ENCODE peak calls at places on chromosomes 5 and 9, in eight cellular contexts. One of them, this sample, is unnamed.

GRCh38 chr5:68114641-68115040 is 100.9 kb upstream of the PIK3R1 start:
- DNase-seq in MM.1S: no peak
- DNase-seq in neural progenitor cell: no peak
- DNase-seq in transverse colon: no peak
- DNase-seq in A673: no peak
- DNase-seq in cardiac muscle cell: peak; percentile 91
- DNase-seq in upper lobe of left lung: no peak
- DNase-seq in lower lobe of right lung: no peak
- DNase-seq in this sample: no peak

GRCh38 chr5:155402927-155403645 is 389.5 kb downstream of the KIF4B start:
- DNase-seq in MM.1S: no peak
- DNase-seq in neural progenitor cell: no peak
- DNase-seq in transverse colon: no peak
- DNase-seq in A673: no peak
- DNase-seq in cardiac muscle cell: no peak
- DNase-seq in upper lobe of left lung: no peak
- DNase-seq in lower lobe of right lung: no peak
- DNase-seq in this sample: no peak

GRCh38 chr9:125509476-125509875 is 197.5 kb downstream of the MAPKAP1 start:
- DNase-seq in MM.1S: no peak
- DNase-seq in neural progenitor cell: no peak
- DNase-seq in transverse colon: no peak
- DNase-seq in A673: no peak
- DNase-seq in cardiac muscle cell: peak; percentile 66
- DNase-seq in upper lobe of left lung: no peak
- DNase-seq in lower lobe of right lung: no peak
- DNase-seq in this sample: no peak

GRCh38 chr9:117414220-117414905 is 494 bp downstream of the ASTN2 start:
- DNase-seq in MM.1S: peak; percentile 20
- DNase-seq in neural progenitor cell: peak; percentile 76
- DNase-seq in transverse colon: no peak
- DNase-seq in A673: no peak
- DNase-seq in cardiac muscle cell: peak; percentile 12
- DNase-seq in upper lobe of left lung: peak; percentile 85
- DNase-seq in lower lobe of right lung: no peak
- DNase-seq in this sample: peak; percentile 27

GRCh38 chr5:35313296-35313695 is 83.0 kb upstream of the PRLR start:
- DNase-seq in MM.1S: no peak
- DNase-seq in neural progenitor cell: no peak
- DNase-seq in transverse colon: no peak
- DNase-seq in A673: no peak
- DNase-seq in cardiac muscle cell: peak; percentile 87
- DNase-seq in upper lobe of left lung: no peak
- DNase-seq in lower lobe of right lung: no peak
- DNase-seq in this sample: no peak

GRCh38 chr9:106799146-106799545 is 63.8 kb upstream of the ZNF462 start:
- DNase-seq in MM.1S: no peak
- DNase-seq in neural progenitor cell: no peak
- DNase-seq in transverse colon: no peak
- DNase-seq in A673: peak; percentile 6
- DNase-seq in cardiac muscle cell: peak; percentile 87
- DNase-seq in upper lobe of left lung: no peak
- DNase-seq in lower lobe of right lung: no peak
- DNase-seq in this sample: no peak

GRCh38 chr5:55568629-55569512 is 34.1 kb upstream of the PLPP1 start:
- DNase-seq in MM.1S: no peak
- DNase-seq in neural progenitor cell: peak; percentile 62
- DNase-seq in transverse colon: no peak
- DNase-seq in A673: no peak
- DNase-seq in cardiac muscle cell: no peak
- DNase-seq in upper lobe of left lung: no peak
- DNase-seq in lower lobe of right lung: no peak
- DNase-seq in this sample: no peak

GRCh38 chr9:101418518-101419111 is 17.0 kb downstream of the ALDOB start:
- DNase-seq in MM.1S: no peak
- DNase-seq in neural progenitor cell: no peak
- DNase-seq in transverse colon: no peak
- DNase-seq in A673: no peak
- DNase-seq in cardiac muscle cell: no peak
- DNase-seq in upper lobe of left lung: no peak
- DNase-seq in lower lobe of right lung: no peak
- DNase-seq in this sample: no peak

GRCh38 chr5:7815757-7816534 is 35.0 kb downstream of the CFAP90 start:
- DNase-seq in MM.1S: peak; percentile 66
- DNase-seq in neural progenitor cell: peak; percentile 92
- DNase-seq in transverse colon: peak; percentile 74
- DNase-seq in A673: peak; percentile 76
- DNase-seq in cardiac muscle cell: peak; percentile 81
- DNase-seq in upper lobe of left lung: peak; percentile 87
- DNase-seq in lower lobe of right lung: peak; percentile 86
- DNase-seq in this sample: peak; percentile 87

GRCh38 chr9:92426501-92426900 is 2.2 kb upstream of the OMD start:
- DNase-seq in MM.1S: no peak
- DNase-seq in neural progenitor cell: no peak
- DNase-seq in transverse colon: no peak
- DNase-seq in A673: no peak
- DNase-seq in cardiac muscle cell: no peak
- DNase-seq in upper lobe of left lung: no peak
- DNase-seq in lower lobe of right lung: no peak
- DNase-seq in this sample: no peak

GRCh38 chr5:53013857-53014256 is 24.7 kb downstream of the ITGA2 start:
- DNase-seq in MM.1S: no peak
- DNase-seq in neural progenitor cell: no peak
- DNase-seq in transverse colon: no peak
- DNase-seq in A673: no peak
- DNase-seq in cardiac muscle cell: no peak
- DNase-seq in upper lobe of left lung: no peak
- DNase-seq in lower lobe of right lung: no peak
- DNase-seq in this sample: no peak
- H3K9me3 ChIP-seq in MM.1S: no peaks in the 10 kb centered on the region
- H3K9me3 ChIP-seq in neural progenitor cell: no peaks in the 10 kb centered on the region
- H3K9me3 ChIP-seq in transverse colon: no peaks in the 10 kb centered on the region
- H3K9me3 ChIP-seq in A673: no peaks in the 10 kb centered on the region
- H3K9me3 ChIP-seq in cardiac muscle cell: no peaks in the 10 kb centered on the region
- H3K9me3 ChIP-seq in upper lobe of left lung: no peaks in the 10 kb centered on the region
- H3K9me3 ChIP-seq in lower lobe of right lung: no peaks in the 10 kb centered on the region
- H3K9me3 ChIP-seq in this sample: no peaks in the 10 kb centered on the region

DNA sequence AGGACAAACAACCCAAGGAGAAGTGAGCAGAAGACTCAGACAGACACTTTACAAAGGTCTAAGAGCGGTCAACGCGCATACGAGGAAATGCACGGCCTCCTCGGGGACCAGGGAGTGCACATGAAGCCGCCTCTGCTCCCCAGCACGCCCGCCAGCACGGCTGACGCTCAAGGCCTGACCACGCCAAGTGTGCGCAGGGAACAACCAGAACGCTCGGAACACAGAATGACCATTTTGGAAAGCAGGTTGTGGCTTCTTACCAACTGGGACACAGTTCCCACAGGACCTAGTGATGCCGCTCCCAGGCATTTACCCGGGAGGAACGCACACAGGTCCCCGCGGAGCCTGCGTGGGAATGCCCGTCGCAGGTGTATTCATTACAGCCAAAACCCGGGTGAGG is 191.5 kb upstream of the PPP1R26 start:
- DNase-seq in MM.1S: no peak
- DNase-seq in neural progenitor cell: no peak
- DNase-seq in transverse colon: no peak
- DNase-seq in A673: no peak
- DNase-seq in cardiac muscle cell: no peak
- DNase-seq in upper lobe of left lung: no peak
- DNase-seq in lower lobe of right lung: no peak
- DNase-seq in this sample: no peak
- H3K27ac ChIP-seq in MM.1S: no peak overlapping the region
- H3K27ac ChIP-seq in neural progenitor cell: no peak overlapping the region
- H3K27ac ChIP-seq in transverse colon: no peak overlapping the region
- H3K27ac ChIP-seq in A673: no peak overlapping the region
- H3K27ac ChIP-seq in cardiac muscle cell: no peak overlapping the region
- H3K27ac ChIP-seq in upper lobe of left lung: no peak overlapping the region
- H3K27ac ChIP-seq in lower lobe of right lung: no peak overlapping the region
- H3K27ac ChIP-seq in this sample: no peak overlapping the region

GRCh38 chr9:75185585-75186170 is 97.4 kb downstream of the OSTF1 start:
- DNase-seq in MM.1S: peak; percentile 57
- DNase-seq in neural progenitor cell: peak; percentile 51
- DNase-seq in transverse colon: peak; percentile 63
- DNase-seq in A673: peak; percentile 58
- DNase-seq in cardiac muscle cell: peak; percentile 56
- DNase-seq in upper lobe of left lung: no peak
- DNase-seq in lower lobe of right lung: peak; percentile 54
- DNase-seq in this sample: peak; percentile 50
- TF ChIP-seq CTCF in MM.1S: peak; percentile 82
- TF ChIP-seq CTCF in neural progenitor cell: peak; percentile 73
- TF ChIP-seq CTCF in transverse colon: peak; percentile 50
- TF ChIP-seq CTCF in A673: peak; percentile 77
- TF ChIP-seq CTCF in cardiac muscle cell: peak; percentile 81
- TF ChIP-seq CTCF in upper lobe of left lung: peak; percentile 49
- TF ChIP-seq CTCF in lower lobe of right lung: peak; percentile 51
- TF ChIP-seq CTCF in this sample: no peak

GRCh38 chr9:65432051-65432450 is 147.0 kb upstream of the FOXD4L5 start:
- DNase-seq in MM.1S: no peak
- DNase-seq in neural progenitor cell: no peak
- DNase-seq in transverse colon: no peak
- DNase-seq in A673: no peak
- DNase-seq in cardiac muscle cell: no peak
- DNase-seq in upper lobe of left lung: no peak
- DNase-seq in lower lobe of right lung: no peak
- DNase-seq in this sample: no peak

GRCh38 chr9:65435464-65435863 is 150.5 kb upstream of the FOXD4L5 start:
- DNase-seq in MM.1S: no peak
- DNase-seq in neural progenitor cell: no peak
- DNase-seq in transverse colon: no peak
- DNase-seq in A673: no peak
- DNase-seq in cardiac muscle cell: no peak
- DNase-seq in upper lobe of left lung: no peak
- DNase-seq in lower lobe of right lung: no peak
- DNase-seq in this sample: no peak

GRCh38 chr9:65437724-65438123 is 152.7 kb upstream of the FOXD4L5 start:
- DNase-seq in MM.1S: no peak
- DNase-seq in neural progenitor cell: no peak
- DNase-seq in transverse colon: no peak
- DNase-seq in A673: no peak
- DNase-seq in cardiac muscle cell: no peak
- DNase-seq in upper lobe of left lung: no peak
- DNase-seq in lower lobe of right lung: no peak
- DNase-seq in this sample: no peak

GRCh38 chr9:65430221-65430620 is 145.2 kb upstream of the FOXD4L5 start:
- DNase-seq in MM.1S: no peak
- DNase-seq in neural progenitor cell: no peak
- DNase-seq in transverse colon: no peak
- DNase-seq in A673: no peak
- DNase-seq in cardiac muscle cell: no peak
- DNase-seq in upper lobe of left lung: no peak
- DNase-seq in lower lobe of right lung: no peak
- DNase-seq in this sample: no peak

DNA sequence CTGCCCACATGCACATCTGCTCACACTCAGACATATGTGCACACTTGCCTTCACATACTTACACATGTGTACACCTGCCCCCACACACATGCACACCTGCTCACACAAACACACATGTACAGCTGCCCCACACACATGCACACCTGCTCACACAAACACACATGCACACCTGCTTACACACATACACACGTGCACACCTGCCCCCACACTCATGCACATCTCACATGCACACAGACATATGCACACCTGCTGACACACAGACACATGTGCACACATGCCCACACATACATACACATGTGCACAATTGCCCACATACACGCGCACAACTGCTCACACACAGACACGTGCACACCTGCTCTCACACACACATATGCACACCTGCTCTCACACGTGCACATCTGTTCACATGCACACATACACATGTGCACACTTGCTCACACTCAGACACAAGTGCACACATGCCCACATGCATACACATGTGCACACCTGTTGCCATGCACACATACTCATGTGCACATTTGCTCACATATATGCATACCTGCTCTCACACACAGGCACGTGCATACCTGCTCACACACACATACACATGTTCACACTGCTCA is 147.8 kb upstream of the FOXD4L5 start:
- DNase-seq in MM.1S: no peak
- DNase-seq in neural progenitor cell: no peak
- DNase-seq in transverse colon: no peak
- DNase-seq in A673: no peak
- DNase-seq in cardiac muscle cell: no peak
- DNase-seq in upper lobe of left lung: no peak
- DNase-seq in lower lobe of right lung: no peak
- DNase-seq in this sample: no peak
- H3K9me3 ChIP-seq in MM.1S: no peaks in the 10 kb centered on the region
- H3K9me3 ChIP-seq in neural progenitor cell: peaks cover 5% of the 10 kb centered on the region
- H3K9me3 ChIP-seq in transverse colon: no peaks in the 10 kb centered on the region
- H3K9me3 ChIP-seq in A673: peaks cover 5% of the 10 kb centered on the region
- H3K9me3 ChIP-seq in cardiac muscle cell: no peaks in the 10 kb centered on the region
- H3K9me3 ChIP-seq in upper lobe of left lung: no peaks in the 10 kb centered on the region
- H3K9me3 ChIP-seq in lower lobe of right lung: peaks cover 4% of the 10 kb centered on the region
- H3K9me3 ChIP-seq in this sample: no peaks in the 10 kb centered on the region

DNA sequence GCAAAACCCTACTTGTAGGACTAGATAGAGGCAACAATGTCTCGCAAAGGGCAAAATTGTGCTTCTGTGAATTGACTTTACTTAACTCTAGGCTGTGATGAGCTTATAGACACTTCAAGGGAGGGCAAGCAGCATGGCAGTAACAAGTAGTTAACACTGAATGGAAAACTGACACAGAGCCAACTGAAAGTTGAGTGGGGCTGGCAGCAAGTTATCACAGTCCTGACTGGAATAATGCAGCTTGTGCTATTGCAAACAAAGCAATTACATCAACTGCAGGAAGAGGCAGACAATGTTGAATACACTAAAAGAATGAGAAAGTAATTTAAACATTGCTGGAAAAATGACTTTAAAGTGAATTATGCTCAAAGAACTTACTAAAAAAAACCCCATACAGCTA is 62.2 kb downstream of the RNF38 start:
- DNase-seq in MM.1S: peak; percentile 11
- DNase-seq in neural progenitor cell: no peak
- DNase-seq in transverse colon: no peak
- DNase-seq in A673: no peak
- DNase-seq in cardiac muscle cell: peak; percentile 57
- DNase-seq in upper lobe of left lung: no peak
- DNase-seq in lower lobe of right lung: no peak
- DNase-seq in this sample: peak; percentile 66
- H3K27ac ChIP-seq in MM.1S: peak overlapping the region; percentile 40
- H3K27ac ChIP-seq in neural progenitor cell: no peak overlapping the region
- H3K27ac ChIP-seq in transverse colon: no peak overlapping the region
- H3K27ac ChIP-seq in A673: no peak overlapping the region
- H3K27ac ChIP-seq in cardiac muscle cell: peak overlapping the region; percentile 55
- H3K27ac ChIP-seq in upper lobe of left lung: no peak overlapping the region
- H3K27ac ChIP-seq in lower lobe of right lung: no peak overlapping the region
- H3K27ac ChIP-seq in this sample: no peak overlapping the region

DNA sequence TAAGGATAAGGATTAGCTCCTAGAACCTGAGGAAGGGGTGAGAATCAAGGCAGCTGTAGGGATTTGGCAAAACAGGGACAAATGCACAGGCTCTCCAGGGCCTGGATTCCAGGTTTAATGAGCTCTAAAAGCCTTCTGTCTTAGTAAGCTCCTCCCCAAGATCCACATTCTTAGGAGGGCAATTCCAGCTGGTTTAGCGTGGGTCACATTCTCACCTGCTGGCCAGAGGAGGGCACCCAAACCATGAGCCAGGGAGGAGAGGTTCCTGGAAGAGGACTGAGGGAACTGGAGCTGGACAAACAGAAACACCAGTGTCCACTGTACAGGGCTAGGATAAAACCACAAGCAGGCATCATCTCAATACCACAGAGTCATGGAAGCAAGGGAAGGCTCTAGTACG is 480.0 kb downstream of the CCDC171 start:
- DNase-seq in MM.1S: no peak
- DNase-seq in neural progenitor cell: peak; percentile 49
- DNase-seq in transverse colon: no peak
- DNase-seq in A673: no peak
- DNase-seq in cardiac muscle cell: peak; percentile 50
- DNase-seq in upper lobe of left lung: no peak
- DNase-seq in lower lobe of right lung: no peak
- DNase-seq in this sample: no peak
- TF ChIP-seq CTCF in MM.1S: no peak
- TF ChIP-seq CTCF in neural progenitor cell: peak; percentile 26
- TF ChIP-seq CTCF in transverse colon: no peak
- TF ChIP-seq CTCF in A673: no peak
- TF ChIP-seq CTCF in cardiac muscle cell: peak; percentile 18
- TF ChIP-seq CTCF in upper lobe of left lung: no peak
- TF ChIP-seq CTCF in lower lobe of right lung: no peak
- TF ChIP-seq CTCF in this sample: no peak

This sample was measured in thyroid gland.